ENCODE peak calls at places on chromosomes 7 and 10, in five cellular contexts. J is epithelial cell of esophagus, M is psoas muscle, W is uterus, L is AG04450. P is an unnamed sample.

GRCh38 chr7:98360221-98361124 is 40.4 kb downstream of the BAIAP2L1 start:
- DNase-seq in J (no peak), M (no peak), W (no peak), L (no peak), P (no peak)

GRCh38 chr7:128063025-128063560 is 31.9 kb upstream of the LRRC4 start:
- DNase-seq in J (no peak), M (no peak), W (no peak), L (no peak), P (no peak)

GRCh38 chr7:35565927-35566326 is 129.0 kb downstream of the HERPUD2 start:
- DNase-seq in J (no peak), M (no peak), W (no peak), L (no peak), P (no peak)

GRCh38 chr10:26540601-26541000 is 102.5 kb downstream of the APBB1IP start:
- DNase-seq in J (no peak), M (no peak), W (no peak), L (no peak), P (no peak)

GRCh38 chr10:8006274-8006999 is 48.1 kb upstream of the GATA3 start:
- DNase-seq in J (no peak), M (no peak), W (no peak), L (no peak), P (no peak)

GRCh38 chr10:516766-517165 is 172.7 kb downstream of the DIP2C start:
- DNase-seq in J (no peak), M (no peak), W (no peak), L (no peak), P (no peak)

GRCh38 chr10:128191847-128192246 is 65.6 kb upstream of the MKI67 start:
- DNase-seq in J (peak; percentile 7), M (no peak), W (no peak), L (no peak), P (no peak)

GRCh38 chr10:91251430-91252056 is 31.1 kb downstream of the PCGF5 start:
- DNase-seq in J (peak; percentile 60), M (peak; percentile 41), W (peak; percentile 45), L (no peak), P (peak; percentile 5)

GRCh38 chr10:72068901-72069446 is 19.4 kb downstream of the SPOCK2 start:
- DNase-seq in J (peak; percentile 38), M (peak; percentile 36), W (no peak), L (no peak), P (no peak)

GRCh38 chr7:40658731-40659130 is 523.9 kb downstream of the SUGCT start:
- DNase-seq in J (peak; percentile 60), M (no peak), W (no peak), L (no peak), P (no peak)

GRCh38 chr7:91264083-91264923 is at the start of gene FZD1:
- DNase-seq in J (peak; percentile 99), M (peak; percentile 98), W (peak; percentile 96), L (peak; percentile 96), P (peak; percentile 97)

GRCh38 chr10:32073676-32074075 is 17.5 kb upstream of the KIF5B start:
- DNase-seq in J (no peak), M (no peak), W (no peak), L (no peak), P (no peak)

GRCh38 chr10:59362991-59363390 is 642 bp upstream of the FAM13C start:
- DNase-seq in J (peak; percentile 70), M (peak; percentile 74), W (peak; percentile 70), L (no peak), P (no peak)

GRCh38 chr10:59358576-59358975 is 3.8 kb downstream of the FAM13C start:
- DNase-seq in J (no peak), M (no peak), W (no peak), L (no peak), P (no peak)

GRCh38 chr10:59361659-59362183 is 628 bp downstream of the FAM13C start:
- DNase-seq in J (peak; percentile 28), M (no peak), W (no peak), L (no peak), P (no peak)

GRCh38 chr10:59362184-59362966 is at the start of gene FAM13C:
- DNase-seq in J (peak; percentile 71), M (peak; percentile 81), W (peak; percentile 49), L (no peak), P (no peak)

DNA sequence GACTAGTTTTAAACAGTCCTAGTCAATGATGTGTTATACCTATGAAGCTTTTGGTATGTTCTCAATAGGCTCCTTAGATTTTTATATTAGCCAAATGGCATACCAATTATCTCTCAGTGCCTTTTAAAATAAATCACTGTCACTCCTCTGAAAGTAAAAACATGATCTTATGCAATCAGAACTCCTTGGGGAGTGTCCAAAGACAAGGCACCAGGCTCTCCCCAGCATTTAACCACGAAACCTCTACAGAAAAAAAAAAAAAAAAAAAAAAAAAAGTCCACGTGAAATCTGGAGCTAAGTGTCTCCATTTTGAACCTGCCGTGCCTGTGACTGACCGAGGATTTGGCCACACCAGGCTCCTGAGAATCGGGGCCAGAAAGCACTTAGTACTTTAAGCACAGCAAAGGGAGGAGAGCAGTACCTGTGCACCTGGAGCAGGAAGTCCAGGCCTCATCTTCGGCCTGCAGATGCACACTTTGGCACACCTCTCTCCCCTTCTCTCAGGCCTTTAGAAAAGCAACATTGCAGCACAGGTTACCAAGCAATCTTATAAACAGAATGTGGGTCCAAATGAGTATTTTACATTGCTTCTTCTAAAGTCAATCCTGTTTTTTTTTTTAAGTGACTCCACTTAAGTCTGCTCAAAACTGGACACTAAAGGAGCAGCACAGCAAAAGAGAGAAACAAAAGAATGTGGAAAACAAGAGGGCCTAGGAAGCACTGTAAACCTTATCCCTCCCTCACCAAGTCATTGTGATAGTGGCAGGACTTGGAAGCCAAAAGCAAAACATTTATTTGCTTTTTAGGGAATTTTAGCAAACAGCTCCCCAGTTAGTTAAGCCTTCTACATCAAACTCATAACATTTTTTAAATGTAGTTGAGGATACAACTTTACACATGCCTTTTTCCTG is 1.5 kb downstream of the FAM13C start:
- DNase-seq in J (no peak), M (no peak), W (no peak), L (no peak), P (no peak)
- H3K4me3 ChIP-seq in J (no peak overlapping the region), M (peak overlapping the region; percentile 77), W (no peak overlapping the region), L (peak overlapping the region; percentile 29), P (peak overlapping the region; percentile 20)

GRCh38 chr10:78388331-78389050 is 354.8 kb downstream of the RPS24 start:
- DNase-seq in J (no peak), M (no peak), W (no peak), L (no peak), P (no peak)

GRCh38 chr10:78389419-78389818 is 355.8 kb downstream of the RPS24 start:
- DNase-seq in J (no peak), M (no peak), W (no peak), L (no peak), P (no peak)

GRCh38 chr10:78393094-78393493 is 359.4 kb downstream of the RPS24 start:
- DNase-seq in J (no peak), M (no peak), W (no peak), L (no peak), P (no peak)

GRCh38 chr10:78390051-78390450 is 356.4 kb downstream of the RPS24 start:
- DNase-seq in J (no peak), M (no peak), W (no peak), L (no peak), P (no peak)

DNA sequence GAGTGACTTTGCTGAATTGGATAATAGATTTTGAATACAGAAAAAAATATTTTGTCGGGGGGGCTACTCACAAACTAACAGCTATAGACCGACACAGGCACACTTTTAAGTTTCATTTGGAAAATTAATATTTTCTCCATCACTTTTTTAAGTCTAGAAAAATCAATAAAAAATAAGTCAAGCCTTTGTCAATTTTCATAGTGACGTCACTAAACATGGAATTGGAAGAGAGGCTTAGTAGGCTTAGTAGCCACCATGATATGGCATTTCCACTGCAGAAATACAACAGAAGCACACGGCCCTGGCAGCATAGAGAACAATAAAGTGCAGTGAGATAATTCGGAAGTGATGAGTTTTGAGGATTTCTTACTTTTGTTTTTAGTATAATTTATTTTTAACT is 357.2 kb downstream of the RPS24 start:
- DNase-seq in J (no peak), M (no peak), W (no peak), L (no peak), P (no peak)
- TF ChIP-seq CTCF in J (no peak), M (no peak), W (no peak), L (no peak), P (no peak)

GRCh38 chr7:103140061-103140460 is 8.8 kb downstream of the NAPEPLD start:
- DNase-seq in J (no peak), M (no peak), W (no peak), L (no peak), P (no peak)

GRCh38 chr7:103131225-103131624 is 17.7 kb downstream of the NAPEPLD start:
- DNase-seq in J (peak; percentile 62), M (no peak), W (no peak), L (no peak), P (no peak)

GRCh38 chr7:103129702-103130557 is 19.0 kb downstream of the NAPEPLD start:
- DNase-seq in J (no peak), M (no peak), W (no peak), L (no peak), P (no peak)

GRCh38 chr7:103132995-103133688 is 15.8 kb downstream of the NAPEPLD start:
- DNase-seq in J (no peak), M (no peak), W (no peak), L (no peak), P (no peak)

DNA sequence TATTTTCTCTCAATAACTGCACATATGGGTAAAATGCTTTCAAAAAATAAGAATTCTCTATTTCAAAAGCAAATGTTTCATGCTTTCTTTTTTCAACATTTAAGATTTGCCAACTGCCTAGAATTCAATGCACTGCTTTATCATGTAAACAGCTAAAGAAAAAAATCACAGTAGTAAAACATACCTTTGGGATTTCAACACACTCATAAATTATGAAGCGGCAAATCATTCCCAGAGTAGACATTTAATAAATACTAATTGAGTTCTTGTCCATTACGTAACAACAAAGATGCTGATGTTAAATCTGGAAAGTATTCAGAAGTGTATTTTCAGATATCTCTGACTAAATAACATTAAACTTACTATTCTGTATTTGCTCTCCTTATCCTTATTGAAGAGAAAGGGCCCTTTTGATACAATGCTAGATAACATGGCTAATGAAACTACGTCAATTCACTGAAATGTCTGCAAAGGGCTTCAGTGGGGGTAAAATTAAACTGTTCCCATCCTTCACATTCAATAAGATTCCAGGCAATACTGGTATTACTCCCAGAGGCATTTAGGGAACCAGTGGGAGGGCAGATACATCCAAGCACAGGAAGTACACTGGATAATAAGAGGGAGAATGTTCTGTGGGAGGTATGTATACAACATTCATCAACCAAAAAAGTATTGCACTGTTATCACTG is 13.9 kb downstream of the NAPEPLD start:
- DNase-seq in J (no peak), M (no peak), W (no peak), L (no peak), P (no peak)
- H3K4me3 ChIP-seq in J (no peak overlapping the region), M (no peak overlapping the region), W (no peak overlapping the region), L (no peak overlapping the region), P (no peak overlapping the region)

DNA sequence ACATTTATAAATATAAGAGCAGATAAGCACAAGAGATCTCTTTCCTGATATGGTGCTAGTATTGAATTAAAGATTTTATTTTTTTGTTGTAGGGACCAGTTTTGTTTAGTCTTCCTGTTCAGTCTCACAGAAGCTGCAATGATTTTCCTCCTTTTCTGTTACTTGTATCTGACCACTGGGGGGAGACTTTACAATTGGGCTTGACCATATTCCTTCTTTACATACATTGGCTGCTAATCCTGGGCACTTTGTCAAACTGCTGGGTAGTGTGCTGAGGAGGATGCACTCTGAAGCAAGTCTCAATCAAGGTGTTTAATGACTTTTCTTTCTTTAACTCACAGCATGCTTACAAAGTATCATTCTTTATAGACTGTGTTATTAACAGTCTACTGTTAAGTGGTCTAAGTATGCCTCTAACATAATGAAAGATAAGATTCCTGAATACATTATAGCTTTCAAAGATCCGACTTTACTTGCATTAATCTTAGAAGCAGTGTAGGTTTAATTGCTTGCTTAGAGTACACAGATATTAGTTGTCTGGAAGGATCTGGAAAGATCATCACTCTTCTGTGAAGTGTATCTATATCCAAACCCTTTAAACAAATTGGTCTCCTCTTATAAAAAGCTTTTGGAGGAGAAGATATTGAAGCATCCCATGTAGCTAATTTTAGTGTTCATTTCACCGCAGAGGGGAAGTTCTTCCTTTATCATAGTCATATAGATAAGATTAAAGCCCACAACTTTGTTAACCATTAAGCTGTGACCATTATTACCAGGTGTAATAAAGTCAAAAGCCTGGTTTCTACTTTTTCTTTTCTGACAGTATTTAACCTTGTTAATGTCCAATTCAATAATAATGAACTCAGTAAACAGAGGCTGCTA is 3.2 kb downstream of the PALS2 start:
- DNase-seq in J (peak; percentile 73), M (no peak), W (peak; percentile 15), L (peak; percentile 42), P (no peak)
- TF ChIP-seq CTCF in J (peak; percentile 71), M (peak; percentile 56), W (peak; percentile 51), L (peak; percentile 87), P (peak; percentile 78)